ENCODE peak calls at places on chromosomes 12 and 14, in eight cellular contexts. A is fibroblast of lung, R is adrenal gland, H is IMR-90, N is stomach, Q is upper lobe of right lung, O is tibial artery, P is PC-3. S is an unnamed sample.

GRCh38 chr12:47396902-47397663 is 308.7 kb downstream of the RPAP3 start:
- DNase-seq in P (no peak), H (no peak), A (no peak), Q (no peak), N (no peak), O (no peak), R (no peak), S (no peak)

GRCh38 chr14:85529803-85530574 is at the start of gene FLRT2:
- DNase-seq in R (peak), Q (peak), O (peak), P (no peak), A (peak), N (peak), H (peak), S (peak)

GRCh38 chr12:20212658-20213387 is 155.5 kb upstream of the PDE3A start:
- DNase-seq in N (peak), H (peak), Q (peak), P (peak), R (peak), O (peak), A (peak), S (peak)

GRCh38 chr14:54446201-54446693 is 5.1 kb upstream of the CNIH1 start:
- DNase-seq in R (no peak), A (peak), P (peak), H (no peak), Q (no peak), O (no peak), N (no peak), S (peak)

GRCh38 chr12:131090254-131091210 is 136.8 kb downstream of the ADGRD1 start:
- DNase-seq in H (no peak), R (no peak), Q (peak), N (no peak), A (no peak), P (peak), O (no peak), S (peak)

GRCh38 chr14:67428501-67429031 is 16.6 kb upstream of the PLEK2 start:
- DNase-seq in P (peak), Q (no peak), O (no peak), N (peak), A (peak), H (peak), R (peak), S (no peak)

GRCh38 chr12:58919271-58920101 is 818 bp downstream of the LRIG3 start:
- DNase-seq in Q (peak), P (peak), R (peak), A (peak), O (peak), H (peak), N (no peak), S (peak)

GRCh38 chr14:99947695-99948094 is 117.5 kb upstream of the EVL start:
- DNase-seq in P (no peak), N (no peak), O (no peak), A (no peak), R (no peak), Q (no peak), H (no peak), S (no peak)

GRCh38 chr12:68334136-68334535 is 2.0 kb upstream of the MDM1 start:
- DNase-seq in Q (no peak), P (peak), A (no peak), H (no peak), N (no peak), R (no peak), O (no peak), S (peak)

GRCh38 chr14:85058170-85058569 is 471.8 kb upstream of the FLRT2 start:
- DNase-seq in N (no peak), A (peak), P (peak), Q (no peak), H (peak), R (no peak), O (no peak), S (no peak)

GRCh38 chr14:39666386-39666785 is 234.2 kb upstream of the FBXO33 start:
- DNase-seq in R (peak), O (no peak), A (no peak), N (no peak), H (no peak), P (no peak), Q (no peak), S (no peak)

GRCh38 chr14:81452766-81453165 is 52.6 kb upstream of the STON2 start:
- DNase-seq in P (no peak), A (no peak), N (no peak), H (no peak), Q (no peak), R (no peak), O (no peak), S (no peak)

GRCh38 chr14:96204151-96205058 is at the start of gene BDKRB2:
- DNase-seq in O (peak), P (peak), Q (peak), H (peak), R (peak), N (peak), A (peak), S (peak)

GRCh38 chr14:69654109-69654508 is 42.7 kb downstream of the SUSD6 start:
- DNase-seq in Q (no peak), O (no peak), N (no peak), A (no peak), R (no peak), P (peak), H (no peak), S (no peak)

GRCh38 chr14:61525293-61526011 is 169.9 kb upstream of the HIF1A start:
- DNase-seq in P (peak), N (peak), O (peak), A (peak), R (peak), H (peak), Q (peak), S (peak)

GRCh38 chr12:96425973-96426372 is 25.7 kb upstream of the CDK17 start:
- DNase-seq in A (peak), P (peak), Q (no peak), O (no peak), N (no peak), R (no peak), H (peak), S (no peak)

GRCh38 chr12:123119808-123120207 is 31.1 kb downstream of the PITPNM2 start:
- DNase-seq in R (no peak), P (no peak), H (no peak), A (no peak), N (no peak), Q (no peak), O (no peak), S (no peak)

GRCh38 chr12:121391619-121392324 is 8.1 kb upstream of the RNF34 start:
- DNase-seq in N (peak), R (peak), P (no peak), H (peak), O (peak), A (peak), Q (no peak), S (no peak)

GRCh38 chr12:66035289-66035961 is 95.1 kb downstream of the LLPH start:
- DNase-seq in N (no peak), R (no peak), H (peak), A (peak), P (peak), O (no peak), Q (no peak), S (no peak)

GRCh38 chr12:119949145-119949544 is 39.9 kb upstream of the BICDL1 start:
- DNase-seq in R (no peak), O (no peak), N (peak), H (no peak), A (no peak), Q (no peak), P (no peak), S (no peak)

GRCh38 chr14:95575820-95576473 is 41.1 kb downstream of the GLRX5 start:
- DNase-seq in R (no peak), P (no peak), H (no peak), Q (no peak), A (no peak), N (no peak), O (no peak), S (no peak)

GRCh38 chr12:106106129-106106566 is 32.6 kb downstream of the NUAK1 start:
- DNase-seq in P (no peak), O (no peak), A (no peak), R (no peak), Q (no peak), H (no peak), N (no peak), S (no peak)

GRCh38 chr14:96811265-96811664 is 14.1 kb downstream of the VRK1 start:
- DNase-seq in P (peak), R (no peak), N (no peak), A (peak), O (no peak), H (peak), Q (no peak), S (no peak)

GRCh38 chr12:94909609-94910008 is 93.9 kb downstream of the NDUFA12 start:
- DNase-seq in P (no peak), A (no peak), R (no peak), O (no peak), H (no peak), Q (no peak), N (no peak), S (no peak)

GRCh38 chr12:126189856-126190255 is 1124.6 kb downstream of the AACS start:
- DNase-seq in O (no peak), Q (no peak), N (no peak), R (no peak), A (no peak), P (no peak), H (no peak), S (no peak)

GRCh38 chr12:25957898-25958253 is 606 bp upstream of the RASSF8 start:
- DNase-seq in H (peak), R (no peak), A (peak), O (peak), P (peak), Q (no peak), N (no peak), S (no peak)

GRCh38 chr12:72053604-72054003 is 115.0 kb downstream of the TPH2 start:
- DNase-seq in N (no peak), O (no peak), P (no peak), A (no peak), Q (no peak), R (no peak), H (no peak), S (no peak)

GRCh38 chr14:101553393-101553792 is 7.9 kb upstream of the DIO3 start:
- DNase-seq in H (no peak), A (no peak), N (no peak), Q (no peak), R (no peak), P (no peak), O (no peak), S (no peak)

GRCh38 chr12:115467531-115467930 is 783.6 kb upstream of the TBX3 start:
- DNase-seq in O (no peak), A (no peak), H (peak), P (peak), R (no peak), Q (no peak), N (no peak), S (no peak)

GRCh38 chr12:106147956-106148355 is 9.2 kb upstream of the NUAK1 start:
- DNase-seq in H (no peak), Q (no peak), O (peak), R (peak), A (no peak), N (peak), P (no peak), S (peak)

GRCh38 chr14:50559990-50560928 is at the start of gene ATL1:
- DNase-seq in R (peak), N (peak), A (peak), O (peak), Q (peak), P (peak), H (peak), S (peak)

GRCh38 chr12:53006810-53007742 is 820 bp downstream of the EIF4B start:
- DNase-seq in H (peak), O (peak), Q (peak), N (peak), R (peak), P (peak), A (peak), S (peak)

GRCh38 chr12:12870454-12870853 is 20.9 kb upstream of the GPRC5A start:
- DNase-seq in N (no peak), Q (no peak), R (no peak), O (no peak), P (peak), A (peak), H (peak), S (no peak)

GRCh38 chr12:16281157-16281556 is 3.7 kb upstream of the SLC15A5 start:
- DNase-seq in A (no peak), O (no peak), Q (no peak), N (no peak), H (no peak), P (peak), R (no peak), S (no peak)

GRCh38 chr14:53109028-53109687 is 44.0 kb downstream of the DDHD1 start:
- DNase-seq in H (no peak), P (no peak), O (no peak), N (no peak), Q (no peak), A (no peak), R (no peak), S (no peak)

GRCh38 chr12:57524814-57525614 is 2.4 kb downstream of the MBD6 start:
- DNase-seq in H (no peak), R (no peak), O (no peak), A (no peak), P (no peak), Q (no peak), N (no peak), S (no peak)

GRCh38 chr14:44507183-44507582 is at the start of gene FSCB:
- DNase-seq in N (no peak), O (no peak), H (no peak), Q (no peak), A (no peak), P (no peak), R (no peak), S (no peak)

DNA sequence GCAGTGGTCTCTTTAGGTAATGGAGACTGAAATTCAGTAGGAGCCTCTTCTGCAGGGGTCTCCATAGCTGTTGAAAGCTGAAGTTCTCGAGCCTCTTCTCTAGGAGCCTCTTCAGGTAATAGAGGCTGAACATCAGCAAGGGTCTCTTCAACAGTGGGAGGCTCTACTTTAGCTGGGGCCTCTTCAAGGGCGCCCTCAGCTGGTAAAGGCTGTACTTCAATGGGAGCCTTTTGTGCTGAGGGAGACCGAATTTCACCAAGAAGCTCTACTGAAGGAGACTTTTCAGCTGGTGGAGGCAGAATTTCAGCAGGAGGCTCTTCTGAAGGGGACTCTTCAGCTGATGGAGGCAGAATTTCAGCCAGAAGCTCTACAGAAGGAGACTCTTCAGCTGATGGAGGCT is 1.5 kb downstream of the FSCB start:
- DNase-seq in R (no peak), N (no peak), A (no peak), P (no peak), O (no peak), H (no peak), Q (no peak), S (no peak)
- TF ChIP-seq CTCF in R (no peak), N (no peak), A (no peak), P (peak), O (no peak), H (no peak), Q (no peak), S (no peak)

GRCh38 chr12:124433906-124434305 is 133.5 kb downstream of the NCOR2 start:
- DNase-seq in Q (no peak), A (no peak), O (no peak), H (no peak), N (no peak), P (no peak), R (no peak), S (no peak)

GRCh38 chr12:124434364-124434763 is 133.0 kb downstream of the NCOR2 start:
- DNase-seq in P (no peak), H (no peak), N (no peak), Q (no peak), O (no peak), R (no peak), A (no peak), S (no peak)

GRCh38 chr12:124433147-124433874 is 134.1 kb downstream of the NCOR2 start:
- DNase-seq in O (peak), N (peak), H (no peak), P (no peak), A (peak), Q (no peak), R (peak), S (peak)

GRCh38 chr12:124430491-124430890 is 135.6 kb downstream of the RFLNA start:
- DNase-seq in O (no peak), N (no peak), A (no peak), H (no peak), P (no peak), R (no peak), Q (no peak), S (no peak)

GRCh38 chr12:124432376-124432775 is 135.0 kb downstream of the NCOR2 start:
- DNase-seq in O (no peak), H (no peak), P (no peak), A (no peak), Q (no peak), N (no peak), R (peak), S (no peak)
- H3K27ac ChIP-seq in O (peak), H (no peak), P (no peak), A (no peak), Q (no peak), N (peak), R (no peak), S (no peak)

GRCh38 chr12:124454735-124455134 is 112.7 kb downstream of the NCOR2 start:
- DNase-seq in H (no peak), O (no peak), Q (no peak), A (no peak), P (no peak), N (no peak), R (no peak), S (no peak)

GRCh38 chr12:124454352-124454725 is 113.1 kb downstream of the NCOR2 start:
- DNase-seq in R (no peak), P (no peak), H (no peak), A (no peak), Q (no peak), O (no peak), N (no peak), S (no peak)

GRCh38 chr12:124455336-124455735 is 112.1 kb downstream of the NCOR2 start:
- DNase-seq in Q (no peak), A (no peak), H (no peak), P (no peak), R (no peak), N (no peak), O (no peak), S (no peak)

GRCh38 chr12:124452576-124453391 is 114.6 kb downstream of the NCOR2 start:
- DNase-seq in N (no peak), P (no peak), A (no peak), O (no peak), H (no peak), Q (no peak), R (no peak), S (no peak)

DNA sequence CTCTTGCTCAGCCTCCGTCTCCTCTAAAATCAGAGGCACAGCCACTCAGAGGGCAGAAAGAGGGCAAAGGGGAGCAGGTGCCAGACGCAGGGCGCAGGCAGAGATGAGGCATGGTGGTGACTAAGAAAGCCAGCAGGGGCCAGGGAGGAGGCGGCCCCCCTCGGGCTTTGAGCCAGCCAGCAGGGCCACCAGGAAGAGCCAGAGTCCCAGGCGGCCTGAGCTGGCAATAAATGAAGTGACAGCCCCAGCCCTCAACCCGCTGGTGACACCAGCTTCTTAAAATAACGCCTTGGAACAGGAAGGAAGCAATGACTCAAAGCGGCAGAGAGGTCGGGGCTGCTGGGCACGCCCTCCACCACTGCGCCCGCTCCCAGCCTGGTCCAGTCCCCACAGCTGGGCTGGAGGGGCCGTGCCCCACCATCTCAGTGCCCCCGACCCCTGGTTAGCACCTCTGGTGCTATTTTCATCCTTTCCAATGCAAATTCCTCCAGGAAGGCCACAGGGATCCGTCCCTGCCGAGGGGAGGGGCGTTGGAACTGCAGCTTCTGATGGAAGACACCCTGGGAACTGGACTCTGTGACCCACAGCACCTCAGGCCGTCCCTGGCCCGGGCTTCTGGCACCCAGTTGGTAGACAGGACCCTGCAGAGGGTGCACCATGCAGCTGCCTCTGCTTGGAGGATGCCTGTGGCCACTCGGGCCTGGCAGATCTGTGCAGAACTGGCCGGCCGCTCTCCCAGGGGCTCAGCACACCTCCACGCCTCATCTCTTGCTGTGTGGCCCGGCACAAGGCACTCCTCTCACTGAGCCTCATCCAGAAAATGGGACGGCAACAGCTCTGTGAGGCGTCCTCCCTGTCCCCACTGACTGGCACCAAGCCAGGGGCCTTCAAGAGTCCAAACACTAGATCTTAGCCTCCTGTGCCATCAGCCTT is 113.7 kb downstream of the NCOR2 start:
- DNase-seq in R (peak), N (peak), Q (peak), H (peak), P (peak), O (peak), A (peak), S (no peak)
- TF ChIP-seq CTCF in R (no peak), N (no peak), Q (no peak), H (peak), P (no peak), O (no peak), A (no peak), S (no peak)

GRCh38 chr14:59332727-59333126 is 132.5 kb downstream of the GPR135 start:
- DNase-seq in Q (no peak), A (peak), R (no peak), O (no peak), P (peak), N (no peak), H (peak), S (no peak)
- H3K27ac ChIP-seq in Q (peak), A (peak), R (no peak), O (peak), P (no peak), N (peak), H (peak), S (no peak)

DNA sequence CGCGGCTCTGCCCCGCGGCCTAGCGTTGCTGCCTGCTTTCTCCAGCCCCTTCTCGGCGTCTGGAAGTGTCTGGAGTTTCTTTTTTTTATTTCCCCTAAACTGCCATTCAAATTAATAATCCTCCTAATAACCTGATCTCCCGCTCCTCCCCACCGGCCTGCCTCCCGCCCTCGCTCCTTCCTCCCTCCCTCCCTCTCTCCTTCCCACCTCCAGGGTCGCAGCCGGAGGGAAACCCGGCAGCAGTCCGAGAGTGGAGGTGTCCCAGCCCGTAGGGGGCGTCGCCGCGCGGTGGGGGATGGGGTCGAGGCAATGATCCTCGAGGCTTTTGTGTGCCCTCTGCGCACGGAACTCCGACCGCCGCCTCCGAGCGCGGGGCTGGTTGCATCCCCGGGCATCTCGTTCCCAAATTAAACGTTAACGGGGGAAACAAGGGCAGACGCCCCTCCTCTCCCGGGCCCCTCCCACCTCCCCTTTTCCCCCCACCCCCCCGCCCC is 1.1 kb upstream of the SOCS2 start:
- DNase-seq in N (peak), P (peak), O (peak), H (peak), Q (peak), R (peak), A (peak), S (peak)
- TF ChIP-seq CTCF in N (no peak), P (peak), O (no peak), H (peak), Q (peak), R (peak), A (peak), S (peak)